ENCODE peak calls at places on chromosome 1, in six cellular contexts. P is neural progenitor cell, N is mesenchymal stem cell, Y is left lung, M is OCI-LY7, S is GM23248. H is an unnamed sample.

GRCh38 chr1:180643693-180644092 is 11.9 kb downstream of the XPR1 start:
- DNase-seq in P (no peak), N (peak), Y (no peak), M (no peak), S (peak), H (peak)

GRCh38 chr1:43936470-43937151 is 3.0 kb downstream of the ARTN start:
- DNase-seq in P (peak), N (peak), Y (no peak), M (no peak), S (peak), H (peak)

GRCh38 chr1:43337588-43337987 is at the start of gene MPL:
- DNase-seq in P (no peak), N (no peak), Y (no peak), M (no peak), S (no peak), H (no peak)

GRCh38 chr1:58487002-58487401 is 59.5 kb downstream of the OMA1 start:
- DNase-seq in P (no peak), N (no peak), Y (no peak), M (no peak), S (no peak), H (no peak)

GRCh38 chr1:34906756-34907155 is 22.7 kb downstream of the DLGAP3 start:
- DNase-seq in P (no peak), N (no peak), Y (no peak), M (no peak), S (no peak), H (no peak)

GRCh38 chr1:47515390-47515789 is 77.5 kb downstream of the FOXD2 start:
- DNase-seq in P (no peak), N (no peak), Y (no peak), M (no peak), S (no peak), H (no peak)

GRCh38 chr1:231683439-231684165 is 57.0 kb downstream of the DISC1 start:
- DNase-seq in P (no peak), N (peak), Y (no peak), M (no peak), S (no peak), H (no peak)

GRCh38 chr1:230280906-230281413 is 145.2 kb downstream of the PGBD5 start:
- DNase-seq in P (no peak), N (no peak), Y (no peak), M (no peak), S (no peak), H (no peak)

GRCh38 chr1:93670141-93670540 is 11.5 kb downstream of the BCAR3 start:
- DNase-seq in P (no peak), N (peak), Y (no peak), M (no peak), S (peak), H (no peak)

GRCh38 chr1:247562169-247562568 is 13.2 kb downstream of the GCSAML start:
- DNase-seq in P (no peak), N (no peak), Y (no peak), M (no peak), S (no peak), H (no peak)

GRCh38 chr1:119787776-119788175 is 19.1 kb upstream of the HMGCS2 start:
- DNase-seq in P (no peak), N (no peak), Y (no peak), M (no peak), S (peak), H (no peak)
- H3K27ac ChIP-seq in P (no peak), N (no peak), Y (no peak), M (no peak), S (no peak), H (no peak)

GRCh38 chr1:158104891-158105290 is 75.8 kb upstream of the CD1D start:
- DNase-seq in P (no peak), N (no peak), Y (no peak), M (no peak), S (no peak), H (no peak)

GRCh38 chr1:158101455-158101854 is 79.2 kb upstream of the CD1D start:
- DNase-seq in P (no peak), N (no peak), Y (no peak), M (no peak), S (peak), H (no peak)

GRCh38 chr1:158103860-158104522 is 76.7 kb upstream of the CD1D start:
- DNase-seq in P (peak), N (no peak), Y (no peak), M (no peak), S (no peak), H (no peak)

GRCh38 chr1:158101944-158102343 is 78.8 kb upstream of the CD1D start:
- DNase-seq in P (no peak), N (peak), Y (no peak), M (no peak), S (peak), H (no peak)

DNA sequence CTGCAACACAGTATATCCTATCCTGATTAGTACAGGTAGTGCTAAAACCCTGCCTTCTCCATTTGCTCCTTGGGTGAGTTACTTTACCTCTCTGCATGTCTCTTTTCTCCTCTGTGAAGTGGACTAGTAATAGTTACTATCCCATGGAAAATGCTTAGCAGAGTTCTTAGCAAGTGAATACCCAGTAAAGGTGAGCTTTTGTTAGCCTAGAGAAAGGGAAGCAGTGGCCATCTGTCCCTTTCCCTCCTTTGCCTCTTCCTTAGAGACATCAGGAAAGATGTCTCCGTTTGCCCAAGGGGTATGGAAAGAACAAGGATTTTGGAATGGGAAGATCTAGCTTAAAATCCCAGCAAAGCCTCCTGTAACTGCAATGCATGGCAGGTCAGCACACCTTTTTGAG is 77.4 kb upstream of the CD1D start:
- DNase-seq in P (no peak), N (no peak), Y (no peak), M (no peak), S (no peak), H (no peak)
- H3K27ac ChIP-seq in P (peak), N (peak), Y (no peak), M (no peak), S (no peak), H (no peak)

GRCh38 chr1:166937329-166937728 is 38.0 kb downstream of the ILDR2 start:
- DNase-seq in P (no peak), N (no peak), Y (no peak), M (no peak), S (no peak), H (no peak)

GRCh38 chr1:166933633-166934032 is 41.7 kb downstream of the ILDR2 start:
- DNase-seq in P (no peak), N (no peak), Y (no peak), M (no peak), S (no peak), H (no peak)

GRCh38 chr1:166937962-166938361 is 37.4 kb downstream of the ILDR2 start:
- DNase-seq in P (no peak), N (no peak), Y (no peak), M (no peak), S (no peak), H (no peak)

GRCh38 chr1:166927701-166928100 is 47.6 kb downstream of the ILDR2 start:
- DNase-seq in P (no peak), N (no peak), Y (no peak), M (no peak), S (no peak), H (no peak)

GRCh38 chr1:166933137-166933536 is 42.2 kb downstream of the ILDR2 start:
- DNase-seq in P (no peak), N (no peak), Y (no peak), M (peak), S (no peak), H (no peak)
- H3K27ac ChIP-seq in P (no peak), N (no peak), Y (no peak), M (no peak), S (no peak), H (no peak)

GRCh38 chr1:162033445-162033844 is 9.8 kb upstream of the OLFML2B start:
- DNase-seq in P (no peak), N (no peak), Y (no peak), M (no peak), S (no peak), H (no peak)

GRCh38 chr1:162029205-162029604 is 5.5 kb upstream of the OLFML2B start:
- DNase-seq in P (no peak), N (no peak), Y (no peak), M (no peak), S (no peak), H (no peak)

GRCh38 chr1:162030741-162031280 is 7.1 kb upstream of the OLFML2B start:
- DNase-seq in P (no peak), N (no peak), Y (no peak), M (no peak), S (peak), H (no peak)

GRCh38 chr1:162026906-162027305 is 3.2 kb upstream of the OLFML2B start:
- DNase-seq in P (no peak), N (peak), Y (no peak), M (no peak), S (peak), H (no peak)

DNA sequence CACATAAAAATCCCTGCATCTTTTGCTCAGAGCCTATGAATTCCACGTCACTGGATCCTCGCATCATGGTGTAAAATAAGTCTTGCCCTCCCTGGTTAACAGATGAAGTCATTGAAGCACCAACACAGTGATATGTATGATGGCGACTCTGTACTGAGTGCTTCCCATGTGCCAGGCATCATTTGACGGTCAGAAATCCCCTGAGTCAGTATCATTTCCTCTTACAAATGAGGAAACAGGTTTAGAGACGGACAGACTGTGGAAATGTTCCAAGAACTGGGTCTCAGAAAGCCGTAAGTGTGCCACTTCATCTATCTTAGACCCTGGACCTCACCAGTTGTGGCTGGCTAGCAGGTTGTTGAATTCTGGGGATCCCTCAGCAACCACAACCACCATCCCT is 5.1 kb upstream of the OLFML2B start:
- DNase-seq in P (no peak), N (no peak), Y (no peak), M (no peak), S (no peak), H (no peak)
- H3K27ac ChIP-seq in P (no peak), N (no peak), Y (no peak), M (no peak), S (no peak), H (no peak)

GRCh38 chr1:51417496-51418383 is 87.4 kb upstream of the TTC39A start:
- DNase-seq in P (no peak), N (peak), Y (no peak), M (no peak), S (no peak), H (no peak)
- H3K27ac ChIP-seq in P (no peak), N (peak), Y (no peak), M (no peak), S (no peak), H (no peak)

GRCh38 chr1:68801440-68801839 is 304.6 kb upstream of the DEPDC1 start:
- DNase-seq in P (no peak), N (no peak), Y (no peak), M (no peak), S (no peak), H (no peak)

GRCh38 chr1:68795956-68796355 is 299.1 kb upstream of the DEPDC1 start:
- DNase-seq in P (no peak), N (peak), Y (no peak), M (no peak), S (no peak), H (no peak)

GRCh38 chr1:68800182-68800581 is 303.3 kb upstream of the DEPDC1 start:
- DNase-seq in P (no peak), N (no peak), Y (no peak), M (no peak), S (no peak), H (no peak)

GRCh38 chr1:68799096-68799495 is 302.2 kb upstream of the DEPDC1 start:
- DNase-seq in P (no peak), N (no peak), Y (no peak), M (no peak), S (no peak), H (no peak)

GRCh38 chr1:68796888-68797287 is 300.0 kb upstream of the DEPDC1 start:
- DNase-seq in P (no peak), N (no peak), Y (no peak), M (no peak), S (no peak), H (no peak)
- H3K27ac ChIP-seq in P (no peak), N (no peak), Y (no peak), M (no peak), S (no peak), H (no peak)

GRCh38 chr1:154413177-154413576 is 8.0 kb downstream of the IL6R start:
- DNase-seq in P (no peak), N (no peak), Y (no peak), M (no peak), S (no peak), H (no peak)
- H3K27ac ChIP-seq in P (no peak), N (no peak), Y (no peak), M (no peak), S (no peak), H (no peak)

DNA sequence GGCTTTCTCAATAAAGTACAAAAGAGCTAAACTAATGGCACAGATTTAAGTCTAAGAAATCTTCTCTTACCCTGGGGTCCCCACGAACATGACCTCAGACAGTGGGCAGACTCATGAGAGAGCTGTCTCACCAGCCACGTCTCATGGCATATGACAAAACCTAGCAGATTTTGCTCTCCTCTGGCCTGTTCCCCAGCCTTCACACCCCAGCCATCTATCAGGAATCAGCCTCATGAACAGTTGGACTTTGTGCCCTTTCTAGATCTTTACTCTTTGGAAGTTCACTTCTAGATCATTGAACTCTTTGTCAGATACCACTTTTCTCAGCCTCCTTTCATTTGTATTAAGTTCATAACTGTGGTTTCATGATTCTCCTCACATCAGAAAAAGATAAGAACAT is 14.2 kb upstream of the HSD3B1 start:
- DNase-seq in P (no peak), N (no peak), Y (no peak), M (no peak), S (no peak), H (no peak)
- H3K27ac ChIP-seq in P (no peak), N (no peak), Y (no peak), M (no peak), S (no peak), H (no peak)